ENCODE peak calls at places on chromosomes 7 and 10, in five cellular contexts. One of them, this sample, is unnamed.

GRCh38 chr7:102875700-102876192 is 37.1 kb upstream of the LRRC17 start:
- DNase-seq in H9: no peak
- DNase-seq in H1: peak
- DNase-seq in trophoblast cell: peak
- DNase-seq in mesenchymal stem cell: peak
- DNase-seq in this sample: no peak

GRCh38 chr10:31808258-31809218 is 120.1 kb downstream of the ARHGAP12 start:
- DNase-seq in H9: no peak
- DNase-seq in H1: no peak
- DNase-seq in trophoblast cell: peak
- DNase-seq in mesenchymal stem cell: peak
- DNase-seq in this sample: peak

GRCh38 chr10:97733256-97733655 is 3.7 kb upstream of the ZFYVE27 start:
- DNase-seq in H9: no peak
- DNase-seq in H1: no peak
- DNase-seq in trophoblast cell: no peak
- DNase-seq in mesenchymal stem cell: no peak
- DNase-seq in this sample: no peak

GRCh38 chr10:110495731-110496552 is 1.8 kb upstream of the DUSP5 start:
- DNase-seq in H9: peak
- DNase-seq in H1: no peak
- DNase-seq in trophoblast cell: no peak
- DNase-seq in mesenchymal stem cell: peak
- DNase-seq in this sample: no peak

GRCh38 chr7:105306160-105306784 is 82.4 kb downstream of the SRPK2 start:
- DNase-seq in H9: no peak
- DNase-seq in H1: no peak
- DNase-seq in trophoblast cell: no peak
- DNase-seq in mesenchymal stem cell: no peak
- DNase-seq in this sample: no peak

GRCh38 chr10:125096371-125096770 is 64.0 kb downstream of the CTBP2 start:
- DNase-seq in H9: no peak
- DNase-seq in H1: no peak
- DNase-seq in trophoblast cell: peak
- DNase-seq in mesenchymal stem cell: no peak
- DNase-seq in this sample: no peak

GRCh38 chr7:20798081-20798693 is 11.5 kb upstream of the SP8 start:
- DNase-seq in H9: peak
- DNase-seq in H1: no peak
- DNase-seq in trophoblast cell: peak
- DNase-seq in mesenchymal stem cell: peak
- DNase-seq in this sample: peak

GRCh38 chr10:69232736-69233135 is 12.6 kb downstream of the HKDC1 start:
- DNase-seq in H9: no peak
- DNase-seq in H1: no peak
- DNase-seq in trophoblast cell: no peak
- DNase-seq in mesenchymal stem cell: no peak
- DNase-seq in this sample: no peak

GRCh38 chr7:100087055-100087750 is 1.6 kb upstream of the COPS6 start:
- DNase-seq in H9: no peak
- DNase-seq in H1: no peak
- DNase-seq in trophoblast cell: peak
- DNase-seq in mesenchymal stem cell: peak
- DNase-seq in this sample: no peak

GRCh38 chr7:75842836-75843446 is 29.3 kb upstream of the CCL24 start:
- DNase-seq in H9: no peak
- DNase-seq in H1: no peak
- DNase-seq in trophoblast cell: peak
- DNase-seq in mesenchymal stem cell: peak
- DNase-seq in this sample: no peak

GRCh38 chr10:56346845-56347415 is 14.1 kb downstream of the ZWINT start:
- DNase-seq in H9: no peak
- DNase-seq in H1: no peak
- DNase-seq in trophoblast cell: peak
- DNase-seq in mesenchymal stem cell: peak
- DNase-seq in this sample: no peak

GRCh38 chr7:132182992-132183391 is 393.3 kb downstream of the PLXNA4 start:
- DNase-seq in H9: no peak
- DNase-seq in H1: no peak
- DNase-seq in trophoblast cell: no peak
- DNase-seq in mesenchymal stem cell: no peak
- DNase-seq in this sample: no peak

GRCh38 chr7:150580615-150580986 is 13.4 kb downstream of the GIMAP4 start:
- DNase-seq in H9: no peak
- DNase-seq in H1: no peak
- DNase-seq in trophoblast cell: no peak
- DNase-seq in mesenchymal stem cell: no peak
- DNase-seq in this sample: no peak

GRCh38 chr10:29810816-29811215 is 176.0 kb upstream of the SVIL start:
- DNase-seq in H9: no peak
- DNase-seq in H1: no peak
- DNase-seq in trophoblast cell: no peak
- DNase-seq in mesenchymal stem cell: no peak
- DNase-seq in this sample: no peak

GRCh38 chr7:135189221-135189662 is 18.7 kb upstream of the CYREN start:
- DNase-seq in H9: no peak
- DNase-seq in H1: no peak
- DNase-seq in trophoblast cell: peak
- DNase-seq in mesenchymal stem cell: no peak
- DNase-seq in this sample: no peak

GRCh38 chr7:16773884-16774283 is 20.3 kb downstream of the TSPAN13 start:
- DNase-seq in H9: no peak
- DNase-seq in H1: no peak
- DNase-seq in trophoblast cell: no peak
- DNase-seq in mesenchymal stem cell: no peak
- DNase-seq in this sample: no peak

GRCh38 chr7:16708980-16709379 is 44.6 kb upstream of the TSPAN13 start:
- DNase-seq in H9: no peak
- DNase-seq in H1: no peak
- DNase-seq in trophoblast cell: peak
- DNase-seq in mesenchymal stem cell: peak
- DNase-seq in this sample: no peak

GRCh38 chr10:24618401-24618800 is 105.3 kb downstream of the ARHGAP21 start:
- DNase-seq in H9: no peak
- DNase-seq in H1: no peak
- DNase-seq in trophoblast cell: peak
- DNase-seq in mesenchymal stem cell: no peak
- DNase-seq in this sample: no peak

GRCh38 chr7:19106308-19107141 is 10.9 kb downstream of the TWIST1 start:
- DNase-seq in H9: peak
- DNase-seq in H1: no peak
- DNase-seq in trophoblast cell: no peak
- DNase-seq in mesenchymal stem cell: peak
- DNase-seq in this sample: peak

GRCh38 chr10:77422491-77423338 is 214.9 kb downstream of the KCNMA1 start:
- DNase-seq in H9: no peak
- DNase-seq in H1: no peak
- DNase-seq in trophoblast cell: no peak
- DNase-seq in mesenchymal stem cell: peak
- DNase-seq in this sample: no peak

GRCh38 chr10:132974249-132974796 is 32.0 kb upstream of the CFAP46 start:
- DNase-seq in H9: no peak
- DNase-seq in H1: no peak
- DNase-seq in trophoblast cell: no peak
- DNase-seq in mesenchymal stem cell: no peak
- DNase-seq in this sample: no peak

GRCh38 chr10:27359792-27360320 is 119.3 kb upstream of the ACBD5 start:
- DNase-seq in H9: no peak
- DNase-seq in H1: no peak
- DNase-seq in trophoblast cell: no peak
- DNase-seq in mesenchymal stem cell: no peak
- DNase-seq in this sample: no peak

GRCh38 chr7:7595451-7595850 is 28.8 kb downstream of the MIOS start:
- DNase-seq in H9: no peak
- DNase-seq in H1: no peak
- DNase-seq in trophoblast cell: peak
- DNase-seq in mesenchymal stem cell: peak
- DNase-seq in this sample: no peak

GRCh38 chr10:4007771-4008170 is 222.8 kb upstream of the KLF6 start:
- DNase-seq in H9: no peak
- DNase-seq in H1: no peak
- DNase-seq in trophoblast cell: no peak
- DNase-seq in mesenchymal stem cell: no peak
- DNase-seq in this sample: no peak

GRCh38 chr7:17516768-17517167 is 218.3 kb downstream of the AHR start:
- DNase-seq in H9: no peak
- DNase-seq in H1: no peak
- DNase-seq in trophoblast cell: no peak
- DNase-seq in mesenchymal stem cell: no peak
- DNase-seq in this sample: no peak

GRCh38 chr7:22445140-22445722 is 54.8 kb downstream of the STEAP1B start:
- DNase-seq in H9: peak
- DNase-seq in H1: no peak
- DNase-seq in trophoblast cell: no peak
- DNase-seq in mesenchymal stem cell: no peak
- DNase-seq in this sample: no peak

GRCh38 chr7:159015081-159015893 is 129.4 kb downstream of the VIPR2 start:
- DNase-seq in H9: no peak
- DNase-seq in H1: no peak
- DNase-seq in trophoblast cell: peak
- DNase-seq in mesenchymal stem cell: peak
- DNase-seq in this sample: no peak

GRCh38 chr7:23293500-23294073 is 5.6 kb upstream of the MALSU1 start:
- DNase-seq in H9: no peak
- DNase-seq in H1: no peak
- DNase-seq in trophoblast cell: no peak
- DNase-seq in mesenchymal stem cell: no peak
- DNase-seq in this sample: no peak

GRCh38 chr7:38541440-38541839 is 89.7 kb downstream of the AMPH start:
- DNase-seq in H9: no peak
- DNase-seq in H1: no peak
- DNase-seq in trophoblast cell: no peak
- DNase-seq in mesenchymal stem cell: no peak
- DNase-seq in this sample: no peak

GRCh38 chr10:33967721-33968120 is 633.3 kb upstream of the NRP1 start:
- DNase-seq in H9: no peak
- DNase-seq in H1: no peak
- DNase-seq in trophoblast cell: peak
- DNase-seq in mesenchymal stem cell: no peak
- DNase-seq in this sample: no peak

GRCh38 chr7:22728416-22729029 is 1.5 kb downstream of the IL6 start:
- DNase-seq in H9: no peak
- DNase-seq in H1: no peak
- DNase-seq in trophoblast cell: peak
- DNase-seq in mesenchymal stem cell: peak
- DNase-seq in this sample: no peak

GRCh38 chr7:135744938-135745701 is 3.5 kb downstream of the FAM180A start:
- DNase-seq in H9: no peak
- DNase-seq in H1: no peak
- DNase-seq in trophoblast cell: no peak
- DNase-seq in mesenchymal stem cell: no peak
- DNase-seq in this sample: no peak

GRCh38 chr7:91240546-91240945 is 23.7 kb upstream of the FZD1 start:
- DNase-seq in H9: no peak
- DNase-seq in H1: no peak
- DNase-seq in trophoblast cell: no peak
- DNase-seq in mesenchymal stem cell: peak
- DNase-seq in this sample: no peak
- H3K14ac ChIP-seq in H9: no peak
- H3K14ac ChIP-seq in H1: no peak
- H3K14ac ChIP-seq in trophoblast cell: no peak
- H3K14ac ChIP-seq in mesenchymal stem cell: no peak
- H3K14ac ChIP-seq in this sample: no peak

DNA sequence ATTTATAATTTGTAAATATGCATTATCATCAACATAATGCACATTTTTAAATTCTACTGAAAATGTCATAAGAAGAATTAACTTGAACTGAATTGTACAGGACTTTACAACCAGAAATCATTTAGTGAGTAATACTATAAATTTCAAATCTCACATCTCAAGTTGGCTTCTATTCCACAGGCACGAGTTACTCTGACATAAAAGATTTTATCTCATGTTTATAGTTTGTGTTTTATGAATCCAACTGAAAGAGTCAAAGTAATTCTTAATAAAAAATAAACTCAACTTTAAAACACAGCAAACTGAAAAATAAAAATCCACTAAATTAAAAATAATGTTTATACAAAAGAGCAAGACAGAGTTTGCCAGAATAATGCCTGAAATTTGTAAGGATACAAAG is 129.2 kb downstream of the CD36 start:
- DNase-seq in H9: no peak
- DNase-seq in H1: no peak
- DNase-seq in trophoblast cell: no peak
- DNase-seq in mesenchymal stem cell: no peak
- DNase-seq in this sample: no peak
- H2BK12ac ChIP-seq in H9: no peak
- H2BK12ac ChIP-seq in H1: no peak
- H2BK12ac ChIP-seq in trophoblast cell: no peak
- H2BK12ac ChIP-seq in mesenchymal stem cell: no peak
- H2BK12ac ChIP-seq in this sample: no peak

DNA sequence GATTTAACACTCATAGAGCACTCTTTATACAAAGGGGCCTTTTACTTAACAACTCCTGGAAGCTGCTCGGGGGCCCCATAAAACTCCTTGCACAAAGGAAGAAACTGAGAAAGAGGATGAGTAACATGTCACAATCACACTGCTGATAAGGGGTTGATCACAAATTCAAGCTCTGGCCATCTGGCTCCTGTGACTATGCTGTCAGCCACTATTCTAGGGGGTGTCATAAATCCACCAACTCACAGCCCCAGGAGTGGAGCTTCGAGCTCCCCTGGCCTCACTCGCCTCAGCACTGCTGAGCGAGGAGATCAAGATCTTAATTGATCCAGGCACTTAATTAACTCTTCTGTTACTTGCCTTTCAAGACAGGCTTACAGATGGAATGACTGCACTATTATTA is 514.7 kb downstream of the TNS3 start:
- DNase-seq in H9: no peak
- DNase-seq in H1: no peak
- DNase-seq in trophoblast cell: no peak
- DNase-seq in mesenchymal stem cell: peak
- DNase-seq in this sample: no peak
- H3K4me2 ChIP-seq in H9: no peak
- H3K4me2 ChIP-seq in H1: no peak
- H3K4me2 ChIP-seq in trophoblast cell: no peak
- H3K4me2 ChIP-seq in mesenchymal stem cell: no peak
- H3K4me2 ChIP-seq in this sample: no peak

GRCh38 chr7:33649476-33650441 is 255.6 kb upstream of the BMPER start:
- DNase-seq in H9: no peak
- DNase-seq in H1: no peak
- DNase-seq in trophoblast cell: peak
- DNase-seq in mesenchymal stem cell: no peak
- DNase-seq in this sample: no peak
- H3K14ac ChIP-seq in H9: no peak
- H3K14ac ChIP-seq in H1: no peak
- H3K14ac ChIP-seq in trophoblast cell: no peak
- H3K14ac ChIP-seq in mesenchymal stem cell: no peak
- H3K14ac ChIP-seq in this sample: no peak

DNA sequence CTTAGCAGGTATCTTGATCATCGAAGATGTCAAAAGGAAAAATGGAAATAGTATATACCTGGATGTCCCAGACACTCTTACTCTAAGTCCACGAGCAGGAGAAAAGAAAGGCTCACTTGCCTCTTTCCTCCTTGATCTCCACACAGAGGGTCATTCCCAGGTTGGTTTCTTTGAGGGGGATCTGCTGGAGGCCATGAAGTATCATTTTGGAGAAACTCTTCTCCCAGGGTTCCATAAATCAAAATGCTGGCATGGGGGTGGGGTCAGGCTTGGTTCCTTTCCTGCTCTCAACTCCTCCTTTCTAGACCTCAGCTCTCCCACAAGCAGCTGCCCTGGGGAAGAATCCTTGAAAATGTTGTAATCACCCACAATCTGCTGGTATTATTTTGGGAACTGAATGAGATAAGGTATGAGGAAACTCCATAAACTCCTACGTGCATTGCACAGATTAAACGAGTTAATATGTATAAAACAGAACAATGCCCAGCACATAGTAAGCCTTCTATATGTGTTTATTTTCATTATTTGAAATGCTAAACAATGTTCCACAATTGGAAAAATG is 54.4 kb downstream of the PRKCQ start:
- DNase-seq in H9: no peak
- DNase-seq in H1: no peak
- DNase-seq in trophoblast cell: peak
- DNase-seq in mesenchymal stem cell: no peak
- DNase-seq in this sample: no peak
- H2BK12ac ChIP-seq in H9: no peak
- H2BK12ac ChIP-seq in H1: no peak
- H2BK12ac ChIP-seq in trophoblast cell: no peak
- H2BK12ac ChIP-seq in mesenchymal stem cell: no peak
- H2BK12ac ChIP-seq in this sample: no peak

This sample was measured in neuronal stem cell.